ENCODE peak calls at places on chromosomes 13 and 19, in four cellular contexts. V, Y, Q and P are unnamed samples.

GRCh38 chr13:32086366-32086765 is 54.8 kb downstream of the FRY start:
- DNase-seq in V (no peak), Y (no peak), Q (no peak), P (no peak)

GRCh38 chr19:53246498-53246897 is 8.2 kb downstream of the ZNF677 start:
- DNase-seq in V (no peak), Y (no peak), Q (no peak), P (peak; percentile 5)

GRCh38 chr19:54178581-54179261 is 5.8 kb upstream of the TMC4 start:
- DNase-seq in V (no peak), Y (no peak), Q (no peak), P (no peak)

GRCh38 chr19:40442328-40443130 is 1.6 kb downstream of the SERTAD3 start:
- DNase-seq in V (no peak), Y (no peak), Q (no peak), P (no peak)

GRCh38 chr13:114230117-114230516 is 4.6 kb upstream of the CDC16 start:
- DNase-seq in V (no peak), Y (no peak), Q (no peak), P (no peak)

GRCh38 chr13:112877496-112877895 is 91.5 kb upstream of the MCF2L start:
- DNase-seq in V (no peak), Y (no peak), Q (no peak), P (no peak)

GRCh38 chr13:20609145-20609544 is 42.2 kb downstream of the IFT88 start:
- DNase-seq in V (no peak), Y (no peak), Q (no peak), P (no peak)

GRCh38 chr19:54481326-54481930 is 8.3 kb upstream of the CDC42EP5 start:
- DNase-seq in V (no peak), Y (peak; percentile 49), Q (peak; percentile 51), P (no peak)

GRCh38 chr13:71055047-71055446 is 812.0 kb downstream of the DACH1 start:
- DNase-seq in V (no peak), Y (no peak), Q (no peak), P (no peak)

GRCh38 chr13:71055644-71056043 is 811.4 kb downstream of the DACH1 start:
- DNase-seq in V (no peak), Y (no peak), Q (no peak), P (no peak)

GRCh38 chr13:71054358-71054757 is 812.6 kb downstream of the DACH1 start:
- DNase-seq in V (no peak), Y (no peak), Q (no peak), P (no peak)

GRCh38 chr13:71051573-71051972 is 815.4 kb downstream of the DACH1 start:
- DNase-seq in V (no peak), Y (no peak), Q (no peak), P (no peak)

DNA sequence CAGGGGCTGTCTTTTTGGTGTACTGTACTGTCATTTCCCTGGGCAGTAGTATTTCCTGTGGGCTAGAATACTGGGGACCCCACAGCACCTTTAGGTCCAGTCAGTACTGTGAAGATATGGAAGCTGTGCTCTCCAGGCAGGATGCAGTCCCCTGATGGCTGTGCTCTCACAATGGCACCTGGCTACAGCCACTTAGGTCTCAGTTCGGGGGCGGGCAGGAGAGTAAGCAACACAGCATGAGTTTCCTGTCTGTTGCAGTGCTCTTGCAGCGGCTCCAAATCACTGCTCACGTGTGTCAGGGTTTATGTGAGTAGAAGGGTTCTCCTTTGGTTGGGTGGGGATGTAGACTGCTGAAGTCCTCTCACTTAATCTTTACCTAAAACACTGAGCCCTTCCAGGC is 810.4 kb downstream of the DACH1 start:
- DNase-seq in V (no peak), Y (no peak), Q (no peak), P (no peak)
- TF ChIP-seq CHD4 in V (no peak), Y (no peak), Q (no peak), P (no peak)

GRCh38 chr19:11435057-11435832 is at the start of the genes ODAD3 and PRKCSH:
- DNase-seq in V (peak; percentile 91), Y (peak; percentile 99), Q (peak; percentile 99), P (peak; percentile 99)

GRCh38 chr19:11434703-11435056 is 241 bp downstream of the ODAD3 start:
- DNase-seq in V (peak; percentile 28), Y (no peak), Q (no peak), P (no peak)

GRCh38 chr19:11435833-11436313 is 438 bp downstream of the PRKCSH start:
- DNase-seq in V (no peak), Y (no peak), Q (peak; percentile 71), P (no peak)

GRCh38 chr19:11437955-11438354 is 2.5 kb downstream of the PRKCSH start:
- DNase-seq in V (no peak), Y (no peak), Q (no peak), P (no peak)
- TF ChIP-seq CHD4 in V (no peak), Y (no peak), Q (no peak), P (no peak)

DNA sequence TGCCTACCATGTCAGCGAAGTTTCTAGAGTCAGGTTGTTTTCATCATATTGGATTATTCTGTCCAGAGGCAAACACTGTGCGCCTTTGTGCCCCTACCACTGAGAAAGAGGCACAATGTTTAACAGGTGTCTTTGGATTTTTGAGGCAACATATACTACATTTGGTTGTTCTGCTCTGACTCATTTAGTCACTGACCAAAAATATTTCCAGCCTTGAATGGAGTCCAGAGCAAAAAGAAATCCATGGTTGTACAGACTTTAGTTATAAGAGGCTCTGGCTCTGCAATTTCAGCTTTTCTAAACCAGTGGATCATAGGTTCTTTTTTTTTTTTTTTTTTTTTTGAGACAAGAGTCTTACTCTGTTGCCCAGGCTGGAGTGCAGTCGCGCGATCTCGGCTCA is 35.7 kb downstream of the LACC1 start:
- DNase-seq in V (no peak), Y (no peak), Q (no peak), P (no peak)
- TF ChIP-seq CHD4 in V (no peak), Y (no peak), Q (no peak), P (no peak)

DNA sequence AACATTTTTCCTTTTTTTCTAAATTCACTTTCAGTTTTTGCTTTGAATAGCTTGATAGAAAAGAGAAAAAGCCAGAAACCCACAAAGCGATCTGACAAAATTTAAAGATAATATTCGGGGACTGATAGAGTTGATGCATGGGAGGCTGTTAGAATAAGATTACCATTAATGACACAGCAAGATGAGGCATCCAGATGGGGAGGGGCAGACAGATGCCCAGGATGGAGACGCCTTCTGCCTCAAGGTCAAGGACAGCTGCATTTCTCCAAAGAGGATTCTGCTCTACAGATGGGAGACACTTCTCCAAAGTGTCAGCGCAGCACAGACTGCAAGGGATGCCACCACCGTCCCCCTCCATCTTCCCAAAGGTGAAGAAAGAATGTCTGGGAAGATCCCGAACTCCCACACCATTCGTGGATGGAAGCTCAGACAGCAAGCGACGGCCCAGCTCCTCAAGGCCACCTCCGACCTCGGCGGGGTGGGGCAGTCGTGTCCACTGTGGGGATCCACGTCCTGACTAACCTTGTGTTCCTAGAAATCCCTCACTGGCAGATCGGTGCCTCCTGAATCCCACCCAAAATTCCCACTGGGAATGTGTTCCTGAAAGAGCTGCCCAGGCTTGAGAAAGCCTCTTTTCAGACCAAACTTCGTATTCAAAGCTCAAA is 32.9 kb downstream of the NAXD start:
- DNase-seq in V (no peak), Y (no peak), Q (peak; percentile 22), P (no peak)
- TF ChIP-seq CHD4 in V (no peak), Y (no peak), Q (no peak), P (no peak)

DNA sequence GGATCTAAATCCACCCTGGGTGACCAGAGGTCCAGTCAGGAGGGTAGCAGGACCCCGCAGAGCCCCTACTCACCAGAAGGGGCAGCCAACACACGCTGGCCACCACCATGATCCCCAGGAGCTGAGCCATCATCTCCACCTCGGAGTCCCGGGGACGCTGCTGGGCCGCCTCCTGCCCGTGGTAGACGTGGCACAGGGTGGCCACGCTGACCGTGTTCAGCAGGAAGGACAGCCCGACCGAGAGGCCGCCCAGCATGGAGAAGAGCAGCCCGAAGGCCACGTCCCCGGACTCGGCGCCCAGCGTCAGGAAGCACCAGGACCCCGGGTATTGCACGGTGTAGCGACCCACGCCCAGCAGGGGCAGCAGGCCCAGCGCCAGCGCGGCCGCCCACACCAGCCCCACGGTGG is 6.9 kb downstream of the TBXA2R start:
- DNase-seq in V (peak; percentile 35), Y (no peak), Q (no peak), P (no peak)
- TF ChIP-seq CHD4 in V (no peak), Y (no peak), Q (no peak), P (no peak)

DNA sequence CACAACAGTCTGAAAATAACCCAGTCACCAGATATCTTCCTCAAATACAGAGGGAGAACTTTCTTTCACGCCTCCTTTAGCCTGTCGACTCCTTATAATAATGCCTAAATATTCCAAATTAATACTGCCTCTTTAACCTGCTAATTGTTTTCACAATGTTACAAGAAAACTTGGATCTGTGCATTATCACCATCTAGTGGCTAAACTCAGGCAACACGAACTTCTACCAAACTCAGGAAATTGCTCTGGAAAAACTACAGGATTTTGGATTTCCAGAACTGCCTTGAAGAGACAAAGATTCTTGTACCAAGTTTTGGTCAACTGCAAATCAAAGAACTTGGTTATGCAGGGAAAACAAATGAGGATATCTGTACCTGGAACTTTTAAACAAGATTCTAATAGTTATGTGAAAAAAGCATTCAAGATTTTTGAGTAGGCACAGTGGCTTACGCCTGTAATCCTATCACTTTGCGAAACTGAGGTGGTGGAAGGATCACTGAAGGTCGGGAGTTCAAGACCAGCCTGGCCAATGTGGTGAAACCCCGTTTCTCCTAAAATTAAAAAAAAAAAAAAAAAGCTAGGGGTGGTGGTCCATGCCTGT is 10.8 kb downstream of the CLN5 start:
- DNase-seq in V (peak; percentile 22), Y (peak; percentile 23), Q (no peak), P (no peak)
- TF ChIP-seq CHD4 in V (no peak), Y (no peak), Q (no peak), P (no peak)

DNA sequence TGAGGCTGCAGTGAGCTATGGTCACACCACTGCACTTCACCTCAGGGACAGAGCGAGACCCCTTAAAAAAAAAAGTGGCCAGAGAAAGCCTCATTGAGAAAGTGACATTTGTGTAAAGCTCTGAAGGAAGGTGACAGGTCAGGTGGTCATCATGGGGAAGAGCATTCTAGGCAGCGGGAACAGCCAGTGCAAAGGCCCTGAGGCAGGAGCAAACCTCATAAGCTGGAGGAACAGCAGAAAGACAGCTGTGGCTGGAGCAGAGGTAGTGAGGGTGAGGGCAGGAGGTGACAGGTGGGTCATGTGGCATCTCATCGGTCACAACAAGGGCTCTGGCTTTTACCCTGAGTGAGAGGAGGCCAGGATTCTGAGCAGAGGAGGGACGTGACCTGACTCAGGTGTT is 64.4 kb downstream of the RYR1 start:
- DNase-seq in V (no peak), Y (no peak), Q (no peak), P (no peak)
- TF ChIP-seq CHD4 in V (no peak), Y (no peak), Q (no peak), P (no peak)